ENCODE peak calls at places on chromosomes 1 and 21, in four cellular contexts. C, Q, L and X are unnamed samples.

GRCh38 chr1:147515046-147515869 is 26.0 kb upstream of the BCL9 start:
- DNase-seq in C (peak), Q (no peak), L (no peak), X (peak)

GRCh38 chr1:222928212-222928611 is 113.4 kb downstream of the DISP1 start:
- DNase-seq in C (peak), Q (no peak), L (peak), X (peak)

GRCh38 chr1:91876040-91876470 is 9.9 kb downstream of the TGFBR3 start:
- DNase-seq in C (no peak), Q (no peak), L (no peak), X (no peak)

GRCh38 chr1:90313756-90314155 is 318.8 kb downstream of the ZNF326 start:
- DNase-seq in C (no peak), Q (no peak), L (no peak), X (no peak)

GRCh38 chr21:27818847-27819246 is 852.0 kb upstream of the ADAMTS5 start:
- DNase-seq in C (no peak), Q (no peak), L (no peak), X (no peak)

GRCh38 chr1:42477775-42478174 is 14.7 kb downstream of the CCDC30 start:
- DNase-seq in C (no peak), Q (no peak), L (no peak), X (no peak)

GRCh38 chr1:116311756-116312691 is 61.0 kb upstream of the ATP1A1 start:
- DNase-seq in C (peak), Q (no peak), L (no peak), X (no peak)

GRCh38 chr1:5990913-5991783 is 1.1 kb downstream of the NPHP4 start:
- DNase-seq in C (no peak), Q (no peak), L (peak), X (peak)

GRCh38 chr1:9838946-9839345 is 15.2 kb upstream of the CLSTN1 start:
- DNase-seq in C (no peak), Q (no peak), L (no peak), X (no peak)

GRCh38 chr1:62333431-62333830 is 14.2 kb upstream of the KANK4 start:
- DNase-seq in C (no peak), Q (no peak), L (no peak), X (no peak)

GRCh38 chr1:201945863-201946223 is 505 bp downstream of the LMOD1 start:
- DNase-seq in C (no peak), Q (no peak), L (no peak), X (no peak)

GRCh38 chr1:93758842-93759515 is 77.3 kb upstream of the BCAR3 start:
- DNase-seq in C (peak), Q (no peak), L (peak), X (peak)

GRCh38 chr1:26701995-26702679 is 6.3 kb downstream of the ARID1A start:
- DNase-seq in C (no peak), Q (no peak), L (no peak), X (no peak)

GRCh38 chr1:218785928-218786327 is 387.8 kb upstream of the LYPLAL1 start:
- DNase-seq in C (no peak), Q (no peak), L (peak), X (no peak)

GRCh38 chr1:167562697-167563096 is 9.1 kb upstream of the CREG1 start:
- DNase-seq in C (no peak), Q (no peak), L (no peak), X (no peak)

GRCh38 chr1:84672080-84672735 is 18.1 kb downstream of the SSX2IP start:
- DNase-seq in C (no peak), Q (no peak), L (no peak), X (no peak)

GRCh38 chr21:25360593-25360992 is 246.7 kb downstream of the MRPL39 start:
- DNase-seq in C (no peak), Q (no peak), L (no peak), X (peak)

GRCh38 chr1:40868051-40868723 is 6.0 kb upstream of the CITED4 start:
- DNase-seq in C (peak), Q (peak), L (peak), X (no peak)

GRCh38 chr1:229623838-229624237 is 2.1 kb downstream of the TAF5L start:
- DNase-seq in C (no peak), Q (no peak), L (no peak), X (no peak)

GRCh38 chr1:39762550-39763540 is 8.3 kb downstream of the OXCT2 start:
- DNase-seq in C (no peak), Q (no peak), L (no peak), X (no peak)

GRCh38 chr1:114034561-114035303 is 55.5 kb downstream of the OLFML3 start:
- DNase-seq in C (no peak), Q (no peak), L (no peak), X (no peak)

GRCh38 chr1:28195780-28196179 is 19.3 kb upstream of the PTAFR start:
- DNase-seq in C (no peak), Q (no peak), L (no peak), X (no peak)

GRCh38 chr1:31154632-31155215 is 85.0 kb downstream of the NKAIN1 start:
- DNase-seq in C (peak), Q (peak), L (peak), X (peak)

GRCh38 chr1:45982359-45982758 is 150.1 kb downstream of the PIK3R3 start:
- DNase-seq in C (no peak), Q (no peak), L (no peak), X (no peak)

GRCh38 chr1:45979778-45980176 is 152.7 kb downstream of the PIK3R3 start:
- DNase-seq in C (no peak), Q (no peak), L (no peak), X (no peak)

GRCh38 chr1:45974541-45975269 is 157.7 kb downstream of the PIK3R3 start:
- DNase-seq in C (peak), Q (peak), L (no peak), X (no peak)

GRCh38 chr1:45976623-45977022 is 155.8 kb downstream of the PIK3R3 start:
- DNase-seq in C (no peak), Q (no peak), L (no peak), X (no peak)

DNA sequence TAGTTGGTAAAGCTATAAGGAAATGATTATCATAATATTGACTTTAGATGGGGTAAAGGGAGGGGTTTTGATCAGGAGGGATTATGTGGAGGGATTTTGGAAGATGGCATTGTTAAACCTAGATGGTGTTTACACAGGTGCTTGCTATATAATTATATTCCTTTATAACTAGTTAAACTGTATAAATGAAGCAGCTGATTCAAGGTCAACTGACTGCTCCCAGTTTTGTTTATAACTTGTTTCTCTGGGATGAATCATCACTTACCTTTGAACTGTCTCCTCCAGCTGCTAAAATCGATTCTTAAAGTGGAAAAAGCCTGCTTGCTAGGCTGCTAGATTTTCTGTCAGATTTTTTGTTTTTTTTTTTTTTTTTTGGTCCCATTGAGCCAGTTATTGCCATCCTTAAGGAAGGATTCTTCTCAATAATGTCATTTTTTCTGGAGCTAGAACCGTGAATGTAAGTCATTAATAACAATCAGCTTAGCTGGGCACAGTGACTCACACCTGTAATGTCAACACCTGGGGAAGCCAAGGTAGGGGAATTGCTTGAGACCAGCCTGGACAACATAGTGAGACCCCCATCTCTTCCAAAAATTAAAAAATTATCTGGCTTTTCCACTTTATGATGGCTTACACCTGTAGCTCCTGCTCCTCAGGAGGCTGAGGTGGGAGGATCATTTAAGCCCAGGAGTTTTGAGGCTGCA is 153.2 kb downstream of the PIK3R3 start:
- DNase-seq in C (peak), Q (peak), L (peak), X (no peak)
- TF ChIP-seq MAX in C (no peak), Q (no peak), L (no peak), X (no peak)

GRCh38 chr1:46790702-46791101 is 8.1 kb upstream of the CYP4B1 start:
- DNase-seq in C (no peak), Q (no peak), L (no peak), X (no peak)
- H3K4me3 ChIP-seq in C (no peak), Q (no peak), L (no peak), X (no peak)

DNA sequence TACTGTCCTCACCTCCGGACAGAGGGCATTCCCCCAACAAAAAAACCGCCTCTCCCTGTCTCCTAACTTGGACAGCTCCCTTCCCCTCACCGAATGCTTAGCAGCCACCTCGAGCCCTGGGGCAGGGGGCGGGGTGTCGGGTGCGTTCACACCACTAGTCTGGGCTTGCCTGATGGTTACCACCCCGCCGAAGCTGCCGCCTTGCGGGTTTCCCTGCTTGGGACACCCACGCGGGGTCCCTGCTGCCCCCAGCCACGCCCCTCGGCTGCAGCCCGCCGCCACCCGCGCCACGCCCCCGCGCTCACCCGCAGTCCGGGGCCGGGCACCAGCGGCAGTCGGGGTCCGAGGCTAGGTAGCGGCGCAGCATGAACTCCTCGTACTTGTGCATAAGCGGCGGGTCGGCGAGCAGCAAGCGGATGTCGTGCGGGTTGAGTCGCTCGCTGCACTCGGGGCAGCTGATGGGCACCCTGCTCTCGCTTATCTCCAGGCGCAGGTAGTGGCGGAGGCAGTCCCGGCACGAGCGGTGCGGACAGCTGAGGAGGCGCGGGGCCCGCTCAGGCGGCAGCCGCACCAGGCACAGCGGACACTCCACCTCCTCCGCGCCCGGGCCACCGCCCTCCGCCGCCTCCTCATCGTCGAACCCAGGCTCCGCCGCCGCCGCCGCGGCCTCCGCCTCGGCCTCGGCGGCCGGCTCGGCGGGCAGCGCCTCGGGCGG is 706 bp downstream of the RNF19B start:
- DNase-seq in C (no peak), Q (peak), L (peak), X (peak)
- TF ChIP-seq POLR2A in C (no peak), Q (no peak), L (no peak), X (no peak)

GRCh38 chr1:178539291-178539690 is 26.4 kb downstream of the TEX35 start:
- DNase-seq in C (no peak), Q (no peak), L (no peak), X (no peak)

GRCh38 chr1:178537445-178538090 is 24.7 kb downstream of the TEX35 start:
- DNase-seq in C (peak), Q (no peak), L (no peak), X (no peak)

GRCh38 chr1:178538192-178538916 is 25.4 kb downstream of the TEX35 start:
- DNase-seq in C (no peak), Q (no peak), L (no peak), X (no peak)

GRCh38 chr1:178536329-178536728 is 23.4 kb downstream of the TEX35 start:
- DNase-seq in C (no peak), Q (no peak), L (no peak), X (no peak)

DNA sequence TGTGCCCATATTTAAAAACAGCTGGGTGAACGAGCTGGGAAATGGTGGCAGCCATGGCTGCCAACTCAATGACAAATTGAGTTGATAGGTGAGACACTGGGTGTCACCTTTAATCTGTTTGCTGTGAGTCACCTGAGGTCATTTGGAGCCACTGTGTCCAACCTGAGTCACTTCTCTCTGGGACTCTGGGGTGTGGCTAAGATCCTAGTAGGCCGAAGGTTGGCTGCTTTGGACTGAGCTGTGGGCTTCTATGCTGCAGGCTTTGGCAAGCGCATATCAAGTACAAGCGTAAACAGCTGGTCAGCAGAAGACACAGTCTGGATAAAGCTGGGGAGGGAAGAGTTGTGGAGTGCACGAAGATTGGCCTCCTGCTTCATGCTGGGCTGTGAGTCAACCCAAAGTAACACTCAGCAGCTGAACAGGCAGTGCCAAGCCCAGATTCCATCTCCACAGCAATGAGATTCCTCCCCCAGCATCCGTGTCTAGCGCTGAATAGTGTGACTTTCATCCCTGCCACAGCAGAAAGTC is 24.0 kb downstream of the TEX35 start:
- DNase-seq in C (peak), Q (peak), L (no peak), X (no peak)
- TF ChIP-seq MAX in C (no peak), Q (peak), L (no peak), X (no peak)

GRCh38 chr1:245805503-245805902 is 650.7 kb downstream of the KIF26B start:
- DNase-seq in C (no peak), Q (no peak), L (no peak), X (no peak)
- H3K4me3 ChIP-seq in C (no peak), Q (no peak), L (no peak), X (no peak)

GRCh38 chr1:52751589-52752306 is 25.5 kb downstream of the ZYG11B start:
- DNase-seq in C (no peak), Q (no peak), L (peak), X (no peak)

GRCh38 chr1:52748119-52748518 is 21.9 kb downstream of the ZYG11B start:
- DNase-seq in C (no peak), Q (no peak), L (no peak), X (no peak)

GRCh38 chr1:52756020-52756419 is 29.8 kb downstream of the ZYG11B start:
- DNase-seq in C (no peak), Q (no peak), L (no peak), X (no peak)

GRCh38 chr1:52753169-52753568 is 26.9 kb downstream of the ZYG11B start:
- DNase-seq in C (no peak), Q (no peak), L (no peak), X (no peak)

DNA sequence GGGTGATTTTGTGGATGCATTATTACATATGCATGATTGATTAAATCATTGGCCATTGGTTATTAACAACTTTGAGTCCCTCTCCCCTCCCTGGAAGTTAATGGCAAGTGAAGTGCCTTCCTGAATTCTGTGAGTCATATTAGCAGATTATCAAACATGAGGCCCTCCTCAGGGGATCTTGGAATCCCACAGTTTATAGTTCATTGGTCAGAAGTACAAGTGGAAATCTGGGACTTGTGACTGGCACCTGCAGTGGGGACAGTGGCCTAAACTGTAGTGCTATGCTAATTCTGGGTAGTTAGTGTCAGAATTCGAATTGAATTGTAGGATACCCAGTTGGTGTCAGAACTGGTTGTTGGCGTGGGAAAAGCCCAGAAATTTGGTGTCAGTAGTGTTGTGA is 26.2 kb downstream of the ZYG11B start:
- DNase-seq in C (no peak), Q (no peak), L (peak), X (no peak)
- TF ChIP-seq POLR2A in C (no peak), Q (no peak), L (no peak), X (no peak)

GRCh38 chr1:216184281-216184680 is 239.0 kb downstream of the USH2A start:
- DNase-seq in C (no peak), Q (no peak), L (no peak), X (no peak)
- TF ChIP-seq MAX in C (no peak), Q (no peak), L (no peak), X (no peak)

GRCh38 chr1:119326251-119326650 is 42.3 kb upstream of the HAO2 start:
- DNase-seq in C (no peak), Q (no peak), L (no peak), X (no peak)

GRCh38 chr1:119330062-119330939 is 38.3 kb upstream of the HAO2 start:
- DNase-seq in C (no peak), Q (no peak), L (no peak), X (no peak)

GRCh38 chr1:119329521-119329920 is 39.1 kb upstream of the HAO2 start:
- DNase-seq in C (no peak), Q (no peak), L (no peak), X (no peak)

GRCh38 chr1:119327066-119327435 is 41.5 kb upstream of the HAO2 start:
- DNase-seq in C (peak), Q (no peak), L (no peak), X (no peak)

DNA sequence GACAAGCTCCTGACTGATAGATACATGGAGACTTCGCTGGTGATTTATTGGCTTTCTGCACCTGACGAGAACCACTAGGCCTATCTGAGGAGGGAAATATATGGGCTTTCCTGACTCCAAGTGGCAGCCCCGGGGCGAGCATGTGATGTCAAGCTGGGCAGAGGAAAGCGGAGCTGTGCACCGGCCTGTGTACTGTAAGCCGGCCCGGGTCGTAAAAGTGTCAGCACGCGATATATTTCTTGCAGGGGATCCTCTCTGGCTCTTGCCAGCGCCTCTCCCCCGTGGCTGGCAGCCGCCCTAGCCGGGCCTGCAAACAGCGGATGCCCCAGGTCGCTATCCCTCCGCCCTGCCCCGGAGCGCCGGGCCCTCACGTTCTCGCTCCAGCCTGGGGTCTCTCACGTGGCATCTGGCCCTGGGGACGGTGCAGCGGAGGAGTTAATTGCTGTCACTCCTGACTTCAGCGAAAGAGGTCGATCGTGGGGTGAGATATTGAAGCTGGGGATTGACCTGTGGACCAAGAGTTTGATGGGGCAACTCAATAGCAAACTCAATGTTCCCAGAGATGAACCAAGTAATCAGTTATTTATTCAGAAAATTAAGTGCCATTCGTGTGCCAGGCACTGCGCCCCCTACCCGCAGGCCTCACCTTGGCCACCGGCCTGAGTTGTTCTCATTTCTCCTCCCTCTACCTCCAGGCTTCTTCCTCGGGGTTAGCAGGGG is 41.0 kb upstream of the HAO2 start:
- DNase-seq in C (peak), Q (no peak), L (peak), X (peak)
- H3K4me3 ChIP-seq in C (peak), Q (no peak), L (peak), X (no peak)

DNA sequence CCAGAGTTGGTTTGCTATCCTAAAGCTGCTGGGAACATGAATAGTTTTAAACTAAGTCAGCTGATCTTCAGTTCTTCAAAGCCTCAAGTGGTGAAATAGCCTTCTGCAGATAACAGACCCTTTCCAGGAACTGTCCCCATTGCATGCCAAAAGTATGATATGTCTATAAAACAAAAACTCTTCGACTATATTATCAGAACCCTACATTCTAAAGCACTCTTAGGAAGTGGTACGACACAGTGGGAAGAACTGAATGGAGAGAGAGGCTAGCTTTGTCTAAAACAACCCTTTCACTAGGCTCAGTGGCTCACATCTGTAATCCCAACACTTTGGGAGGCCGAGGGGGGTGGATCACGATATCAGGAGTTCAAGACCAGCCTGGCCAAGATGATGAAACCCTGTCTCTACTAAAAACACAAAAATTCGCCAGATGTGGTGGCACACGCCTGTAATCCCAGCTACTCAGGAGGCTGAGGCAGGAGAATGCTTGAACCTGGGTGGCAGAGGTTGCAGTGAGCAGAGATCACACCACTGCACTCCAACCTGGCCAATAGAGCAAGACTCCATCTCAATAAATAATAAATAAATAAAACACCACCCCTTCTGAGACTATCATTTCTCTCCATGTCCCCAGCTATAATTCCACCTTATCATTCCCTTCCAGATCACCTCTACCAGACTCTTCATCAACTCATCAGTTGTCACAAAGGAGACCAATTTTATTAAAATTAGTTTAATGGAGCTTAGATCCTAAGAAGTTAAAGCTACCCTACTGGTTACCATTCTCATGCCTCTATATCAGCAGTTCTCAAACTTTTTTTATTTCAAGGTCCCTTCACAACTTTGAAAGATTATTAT is 2.3 kb upstream of the FRRS1 start:
- DNase-seq in C (no peak), Q (no peak), L (no peak), X (no peak)
- TF ChIP-seq POLR2A in C (no peak), Q (no peak), L (no peak), X (no peak)